ENCODE peak calls at places on chromosomes 11 and 22, in eight cellular contexts. D is stimulated activated CD8-positive, alpha-beta memory T cell treated with anti-CD3 and anti-CD28 coated beads, Interleukin-4, amount 100 ng/mL, for 24 hours; F is hepatocyte; W is islet precursor cell; Y is NCI-H774; P is bronchial epithelial cell; R is body of pancreas; E is SW480. V is an unnamed sample.

GRCh38 chr11:130096823-130097222 is 27.1 kb downstream of the APLP2 start:
- DNase-seq in F (no peak), D (no peak), Y (no peak), R (no peak), E (no peak), W (no peak), P (no peak), V (no peak)

GRCh38 chr22:19703869-19704268 is 10.4 kb upstream of the SEPTIN5 start:
- DNase-seq in Y (no peak), R (no peak), E (no peak), W (no peak), D (no peak), P (no peak), F (peak), V (peak)

GRCh38 chr11:92302766-92303165 is 78.1 kb downstream of the FAT3 start:
- DNase-seq in Y (no peak), D (no peak), E (no peak), R (no peak), F (no peak), W (no peak), P (no peak), V (no peak)

GRCh38 chr11:118921929-118922744 is 3.6 kb downstream of the BCL9L start:
- DNase-seq in R (peak), P (peak), D (no peak), F (peak), W (peak), Y (no peak), E (peak), V (peak)

GRCh38 chr11:32792948-32793475 is 1.4 kb downstream of the CCDC73 start:
- DNase-seq in W (no peak), R (peak), D (peak), Y (peak), P (peak), F (peak), E (peak), V (peak)

GRCh38 chr22:19723165-19723989 is at the start of gene GP1BB:
- DNase-seq in W (peak), D (no peak), Y (no peak), E (peak), F (peak), R (peak), P (no peak), V (peak)

GRCh38 chr11:35723493-35724284 is 61.1 kb downstream of the TRIM44 start:
- DNase-seq in P (peak), D (no peak), R (no peak), E (no peak), F (no peak), W (no peak), Y (no peak), V (peak)

GRCh38 chr11:117529767-117530166 is 202.1 kb downstream of the CEP164 start:
- DNase-seq in E (no peak), P (no peak), R (no peak), F (no peak), Y (no peak), D (no peak), W (no peak), V (no peak)

GRCh38 chr11:114250993-114251796 is 45.0 kb upstream of the NNMT start:
- DNase-seq in E (no peak), W (no peak), F (no peak), Y (no peak), D (no peak), R (no peak), P (no peak), V (no peak)

GRCh38 chr11:121282376-121282775 is 10.2 kb upstream of the SC5D start:
- DNase-seq in E (no peak), D (no peak), F (no peak), Y (no peak), R (no peak), P (peak), W (no peak), V (peak)

GRCh38 chr11:60767388-60767811 is 10.7 kb downstream of the MS4A15 start:
- DNase-seq in F (no peak), D (no peak), E (peak), R (no peak), Y (no peak), W (no peak), P (no peak), V (no peak)

GRCh38 chr11:69537126-69537525 is 55.7 kb downstream of the LINC01488 start:
- DNase-seq in E (no peak), P (no peak), Y (no peak), D (no peak), R (no peak), W (peak), F (no peak), V (no peak)

GRCh38 chr22:39956932-39957664 is 3.1 kb upstream of the TMA7B start:
- DNase-seq in E (no peak), Y (no peak), F (no peak), D (no peak), R (no peak), W (no peak), P (no peak), V (no peak)

GRCh38 chr22:35229865-35230264 is 27.4 kb upstream of the HMGXB4 start:
- DNase-seq in R (no peak), D (no peak), E (no peak), F (no peak), Y (no peak), P (no peak), W (no peak), V (no peak)

GRCh38 chr22:43039800-43040199 is 24.9 kb upstream of the PACSIN2 start:
- DNase-seq in D (no peak), P (no peak), W (peak), Y (no peak), E (no peak), R (no peak), F (no peak), V (no peak)

GRCh38 chr22:43300891-43301676 is 42.1 kb downstream of the SCUBE1 start:
- DNase-seq in P (no peak), E (no peak), F (no peak), R (no peak), Y (no peak), W (no peak), D (no peak), V (no peak)

GRCh38 chr11:11748706-11749365 is 92.9 kb upstream of the USP47 start:
- DNase-seq in F (no peak), E (no peak), W (no peak), R (no peak), Y (no peak), D (no peak), P (peak), V (no peak)

GRCh38 chr11:65558785-65559509 is 788 bp upstream of the LTBP3 start:
- DNase-seq in E (no peak), W (no peak), R (peak), F (peak), D (no peak), P (no peak), Y (no peak), V (no peak)

GRCh38 chr11:48006301-48006992 is 26.1 kb downstream of the PTPRJ start:
- DNase-seq in F (no peak), Y (no peak), E (no peak), P (peak), R (no peak), D (no peak), W (no peak), V (no peak)

GRCh38 chr11:125162743-125163142 is 1.8 kb upstream of the PKNOX2 start:
- DNase-seq in D (no peak), P (no peak), E (no peak), Y (no peak), R (no peak), F (no peak), W (no peak), V (no peak)

GRCh38 chr11:111983187-111983986 is 41.8 kb upstream of the DLAT start:
- DNase-seq in E (peak), R (peak), W (peak), P (peak), F (peak), Y (peak), D (no peak), V (peak)

GRCh38 chr22:41919357-41920224 is 4.7 kb upstream of the SHISA8 start:
- DNase-seq in E (no peak), Y (no peak), F (peak), D (no peak), P (no peak), R (peak), W (peak), V (no peak)

GRCh38 chr22:50145741-50146439 is 24.6 kb upstream of the PANX2 start:
- DNase-seq in Y (no peak), W (no peak), D (no peak), E (no peak), F (no peak), R (no peak), P (no peak), V (no peak)

GRCh38 chr22:48333323-48333763 is 1494.3 kb downstream of the BRD1 start:
- DNase-seq in D (no peak), P (no peak), Y (no peak), W (no peak), F (no peak), E (no peak), R (no peak), V (no peak)

GRCh38 chr11:35138949-35139881 is at the start of gene CD44:
- DNase-seq in F (peak), R (peak), P (peak), D (peak), E (peak), Y (no peak), W (peak), V (peak)

GRCh38 chr22:38724926-38725571 is 19.3 kb downstream of the GTPBP1 start:
- DNase-seq in Y (no peak), D (no peak), F (peak), W (no peak), R (no peak), P (peak), E (peak), V (peak)

GRCh38 chr22:47628477-47629272 is 866.2 kb downstream of the TBC1D22A start:
- DNase-seq in P (no peak), D (no peak), E (no peak), F (no peak), Y (no peak), W (no peak), R (no peak), V (no peak)

GRCh38 chr22:25777870-25778269 is 35.9 kb downstream of the MYO18B start:
- DNase-seq in P (peak), F (peak), R (no peak), W (no peak), D (no peak), Y (no peak), E (peak), V (peak)

GRCh38 chr11:113596658-113597057 is 109.5 kb downstream of the TMPRSS5 start:
- DNase-seq in D (no peak), R (no peak), W (peak), F (no peak), E (no peak), Y (no peak), P (no peak), V (no peak)

V was measured in HT-29.